ENCODE peak calls at places on chromosome 10, in six cellular contexts. Y is ELR, H is HCEC 1CT, J is GM04504, P is fibroblast of lung, E is activated T-cell treated with anti-CD3 and anti-CD28 coated beads for 4 hours. A is an unnamed sample.

GRCh38 chr10:51718804-51719291 is 19.5 kb upstream of the CSTF2T start:
- DNase-seq in Y (peak; percentile 19), H (peak; percentile 74), J (peak; percentile 36), P (peak; percentile 25), E (no peak), A (peak; percentile 92)

GRCh38 chr10:88800152-88801125 is 2.1 kb upstream of the LIPM start:
- DNase-seq in Y (no peak), H (peak; percentile 8), J (no peak), P (peak; percentile 21), E (no peak), A (peak; percentile 72)

GRCh38 chr10:71270301-71270777 is 48.7 kb upstream of the SLC29A3 start:
- DNase-seq in Y (peak; percentile 83), H (peak; percentile 71), J (peak; percentile 73), P (peak; percentile 91), E (no peak), A (peak; percentile 84)

GRCh38 chr10:25026463-25026862 is 10.1 kb downstream of the THNSL1 start:
- DNase-seq in Y (peak; percentile 45), H (peak; percentile 20), J (no peak), P (peak; percentile 7), E (no peak), A (peak; percentile 10)

GRCh38 chr10:102452672-102453340 is 1.5 kb upstream of the C10orf95 start:
- DNase-seq in Y (peak; percentile 90), H (peak; percentile 83), J (peak; percentile 53), P (peak; percentile 68), E (no peak), A (peak; percentile 85)

GRCh38 chr10:103896225-103896624 is 21.8 kb downstream of the STN1 start:
- DNase-seq in Y (peak; percentile 46), H (peak; percentile 62), J (no peak), P (peak; percentile 63), E (no peak), A (peak; percentile 46)

GRCh38 chr10:93707623-93708022 is 5.2 kb upstream of the FRA10AC1 start:
- DNase-seq in Y (no peak), H (no peak), J (no peak), P (no peak), E (no peak), A (no peak)

GRCh38 chr10:93062499-93063216 is 2.1 kb downstream of the CYP26C1 start:
- DNase-seq in Y (peak; percentile 53), H (peak; percentile 17), J (no peak), P (peak; percentile 30), E (no peak), A (peak; percentile 44)

GRCh38 chr10:74437822-74438221 is 286.8 kb downstream of the ADK start:
- DNase-seq in Y (peak; percentile 76), H (peak; percentile 37), J (no peak), P (peak; percentile 40), E (no peak), A (peak; percentile 77)

GRCh38 chr10:132511692-132512442 is 25.7 kb upstream of the INPP5A start:
- DNase-seq in Y (no peak), H (no peak), J (no peak), P (no peak), E (no peak), A (no peak)

GRCh38 chr10:130618636-130619035 is 482.4 kb downstream of the GLRX3 start:
- DNase-seq in Y (no peak), H (no peak), J (no peak), P (no peak), E (no peak), A (no peak)

GRCh38 chr10:31762306-31762705 is 166.3 kb downstream of the ARHGAP12 start:
- DNase-seq in Y (no peak), H (no peak), J (no peak), P (no peak), E (no peak), A (no peak)

GRCh38 chr10:30151581-30152389 is 92.4 kb upstream of the JCAD start:
- DNase-seq in Y (peak; percentile 68), H (peak; percentile 64), J (peak; percentile 87), P (peak; percentile 93), E (no peak), A (peak; percentile 88)

GRCh38 chr10:18179901-18180300 is 39.7 kb downstream of the CACNB2 start:
- DNase-seq in Y (no peak), H (peak; percentile 86), J (no peak), P (peak; percentile 90), E (no peak), A (peak; percentile 87)

GRCh38 chr10:76428541-76429330 is 997.3 kb downstream of the LRMDA start:
- DNase-seq in Y (peak; percentile 89), H (peak; percentile 88), J (peak; percentile 60), P (peak; percentile 96), E (no peak), A (peak; percentile 95)

GRCh38 chr10:66888237-66888636 is 37.6 kb upstream of the LRRTM3 start:
- DNase-seq in Y (no peak), H (no peak), J (no peak), P (no peak), E (no peak), A (no peak)

A was measured in IMR-90.